ENCODE peak calls at places on chromosomes 6 and 20, in four cellular contexts. S, A, F and P are unnamed samples.

GRCh38 chr20:2379511-2380229 is 1.0 kb upstream of the TGM6 start:
- DNase-seq in S (peak), A (no peak), F (no peak), P (no peak)

GRCh38 chr6:52733172-52733571 is 30.1 kb downstream of the GSTA2 start:
- DNase-seq in F (no peak), A (no peak), S (no peak), P (no peak)

GRCh38 chr20:17969276-17969883 is 562 bp downstream of the MGME1 start:
- DNase-seq in A (peak), F (no peak), S (no peak), P (peak)

GRCh38 chr20:37335642-37336368 is 10.1 kb upstream of the SRC start:
- DNase-seq in S (no peak), F (no peak), A (peak), P (peak)

GRCh38 chr6:170307080-170307545 is 555 bp downstream of the FAM120B start:
- DNase-seq in S (no peak), F (no peak), A (no peak), P (no peak)

GRCh38 chr6:41073968-41074691 is 1.4 kb downstream of the NFYA start:
- DNase-seq in F (no peak), A (no peak), S (no peak), P (no peak)

GRCh38 chr6:7341989-7342742 is 29.2 kb upstream of the SSR1 start:
- DNase-seq in F (no peak), S (no peak), A (peak), P (peak)

GRCh38 chr20:18272451-18272850 is 15.9 kb upstream of the ZNF133 start:
- DNase-seq in S (no peak), A (peak), F (no peak), P (peak)

GRCh38 chr6:106629103-106629858 is at the start of the genes QRSL1 and RTN4IP1:
- DNase-seq in S (peak), A (peak), F (peak), P (peak)

GRCh38 chr6:111757342-111757741 is 115.9 kb downstream of the FYN start:
- DNase-seq in S (no peak), A (no peak), F (no peak), P (no peak)

GRCh38 chr6:7532821-7533220 is 8.7 kb upstream of the DSP start:
- DNase-seq in A (no peak), F (no peak), S (peak), P (no peak)

GRCh38 chr6:166842607-166843006 is 113.7 kb downstream of the RNASET2 start:
- DNase-seq in S (no peak), A (no peak), F (no peak), P (no peak)

GRCh38 chr6:168576388-168576787 is 135.4 kb downstream of the SMOC2 start:
- DNase-seq in A (no peak), F (no peak), S (no peak), P (no peak)

DNA sequence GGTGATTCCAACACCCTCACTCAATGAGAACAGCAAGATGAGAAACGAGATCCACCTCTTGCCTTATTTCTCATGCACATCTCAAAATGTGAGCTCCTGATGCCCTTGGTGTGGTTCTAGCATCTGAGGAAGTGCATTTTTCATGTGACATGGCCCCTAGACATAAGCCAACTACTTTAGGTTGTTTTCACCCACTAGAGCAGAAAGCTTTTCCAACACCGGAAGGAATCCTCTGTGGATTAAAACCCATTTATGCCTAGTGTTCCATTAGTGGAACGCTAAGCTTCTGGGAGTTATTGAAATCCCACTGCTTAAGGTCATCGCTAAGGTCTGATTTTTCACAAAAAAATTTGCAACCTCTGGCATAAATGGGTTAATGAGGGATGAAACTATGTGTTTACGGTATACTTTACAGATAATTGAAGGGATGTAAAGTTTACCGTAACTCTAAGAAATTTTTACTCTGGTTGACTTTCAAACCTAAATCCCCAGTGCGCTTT is 24.0 kb downstream of the CYP24A1 start:
- DNase-seq in A (no peak), F (no peak), S (no peak), P (no peak)
- TF ChIP-seq ETV6 in A (no peak), F (no peak), S (no peak), P (no peak)

GRCh38 chr6:50145125-50145524 is 95.4 kb upstream of the DEFB112 start:
- DNase-seq in S (no peak), F (no peak), A (peak), P (peak)
- TF ChIP-seq USF2 in S (no peak), F (no peak), A (no peak), P (no peak)

GRCh38 chr20:46962452-46963195 is 68.0 kb downstream of the EYA2 start:
- DNase-seq in F (no peak), S (no peak), A (no peak), P (no peak)

GRCh38 chr20:46955601-46956556 is 61.2 kb downstream of the EYA2 start:
- DNase-seq in A (no peak), S (no peak), F (no peak), P (no peak)

GRCh38 chr20:46960536-46960935 is 65.9 kb downstream of the EYA2 start:
- DNase-seq in F (no peak), A (no peak), S (no peak), P (no peak)

GRCh38 chr20:46959821-46960220 is 65.2 kb downstream of the EYA2 start:
- DNase-seq in A (no peak), S (no peak), F (no peak), P (no peak)

DNA sequence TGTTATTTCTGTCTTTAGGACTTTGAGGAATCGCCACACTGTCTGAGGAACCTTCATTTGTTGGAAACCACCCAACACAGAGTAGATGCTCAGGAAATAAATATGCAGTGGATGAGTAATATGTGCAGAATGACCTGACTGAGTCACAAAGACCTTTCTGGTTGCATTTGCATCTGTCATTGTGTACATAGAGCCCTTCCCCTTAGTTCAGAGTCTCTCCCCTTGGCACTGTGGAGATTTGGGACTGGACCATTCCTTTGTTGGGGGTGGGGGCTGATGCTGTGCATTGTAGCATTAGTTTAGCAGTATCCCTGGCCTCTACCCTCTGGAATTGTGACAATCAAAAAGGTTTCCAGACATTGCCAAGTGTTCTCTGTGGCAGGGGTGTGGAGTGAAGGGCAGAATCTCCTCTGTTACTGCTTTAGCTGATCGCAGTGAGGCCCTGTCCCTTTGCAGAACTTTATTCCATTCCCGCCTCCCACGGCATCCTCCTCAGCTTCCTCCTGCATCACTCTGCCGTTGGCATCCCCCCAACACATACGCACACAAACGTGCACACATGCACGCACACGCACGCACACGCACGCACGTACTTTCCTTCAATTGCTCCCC is 64.5 kb downstream of the EYA2 start:
- DNase-seq in S (no peak), F (no peak), A (peak), P (no peak)
- TF ChIP-seq ETV6 in S (no peak), F (no peak), A (no peak), P (no peak)

DNA sequence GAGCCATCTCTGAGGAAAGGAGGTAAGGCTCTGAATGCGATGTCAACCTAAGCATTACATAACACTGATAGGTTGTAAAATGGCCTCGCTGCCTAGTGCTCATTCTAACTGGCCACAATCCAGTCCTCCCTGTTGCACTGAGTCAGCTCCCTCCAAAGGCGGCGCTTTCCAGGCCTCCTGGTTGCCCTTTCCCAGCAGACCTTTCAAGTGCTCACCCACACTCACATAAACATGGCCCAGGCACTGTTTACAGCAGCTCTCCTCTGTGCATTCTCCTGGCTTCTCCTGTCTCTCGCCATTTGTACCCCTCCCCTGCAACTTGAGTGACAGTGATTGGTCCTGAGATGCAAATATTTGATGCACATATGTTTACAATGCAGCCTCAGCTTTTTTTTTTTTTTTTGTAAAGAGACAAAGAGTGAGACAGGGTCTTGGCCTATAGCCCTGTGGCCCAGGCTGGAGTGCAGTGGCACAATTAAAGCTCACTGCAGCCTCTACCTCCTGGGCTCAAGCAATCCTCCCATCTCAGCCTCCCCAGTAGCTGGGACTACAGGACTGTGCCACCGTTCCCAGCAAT is 36.8 kb upstream of the PRND start:
- DNase-seq in A (peak), F (no peak), S (no peak), P (peak)
- TF ChIP-seq USF2 in A (no peak), F (no peak), S (no peak), P (no peak)

DNA sequence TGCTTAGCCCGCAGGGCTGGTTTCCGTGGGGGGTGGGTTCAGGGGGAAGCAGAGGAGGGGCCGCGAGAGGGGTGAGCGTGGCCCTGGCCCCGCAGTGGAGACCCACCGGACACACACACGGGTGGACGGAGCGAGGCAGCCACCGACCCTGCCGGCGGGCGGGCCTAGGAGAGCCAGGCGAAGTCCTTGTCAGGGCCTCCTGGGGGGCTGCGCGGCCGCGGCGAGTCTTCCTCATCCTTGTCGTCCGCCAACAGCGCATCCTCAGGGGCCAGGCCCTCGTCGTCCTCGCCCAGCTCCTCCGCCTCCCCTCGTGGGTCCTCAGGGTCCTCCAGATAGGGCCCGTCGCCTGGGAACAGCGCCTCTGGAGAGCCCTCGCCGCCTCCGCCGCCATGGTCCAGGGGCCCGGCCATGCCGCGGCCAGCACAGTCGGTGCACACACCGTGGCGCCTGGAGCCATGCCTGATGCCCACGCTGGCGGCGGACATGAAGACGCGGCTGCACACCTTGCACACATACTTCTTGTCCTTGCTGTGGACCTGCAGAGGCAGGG is 7.3 kb downstream of the SLC2A4RG start:
- DNase-seq in S (no peak), F (no peak), A (no peak), P (no peak)
- TF ChIP-seq ETV6 in S (no peak), F (no peak), A (no peak), P (no peak)

DNA sequence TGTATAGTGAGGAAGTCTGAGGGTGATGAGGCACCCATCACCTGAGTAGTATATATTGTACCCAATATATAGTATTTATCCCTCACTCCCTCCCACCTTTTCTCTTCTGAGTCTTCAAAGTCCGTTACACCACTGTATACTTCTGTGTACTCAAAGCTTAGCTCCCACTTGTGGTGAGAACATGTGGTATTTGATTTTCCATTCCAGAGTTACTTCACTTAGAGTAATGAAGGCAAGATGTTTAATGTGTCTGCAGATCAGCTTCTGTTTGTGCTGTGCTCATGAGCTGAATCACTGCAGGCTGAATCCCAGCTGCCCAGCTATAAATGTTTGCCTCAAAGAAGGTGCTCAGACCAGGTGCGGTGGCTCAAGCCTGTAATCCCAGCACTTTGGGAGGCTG is 139.3 kb upstream of the FOXA2 start:
- DNase-seq in S (no peak), F (no peak), A (no peak), P (no peak)
- TF ChIP-seq USF2 in S (no peak), F (no peak), A (no peak), P (no peak)